ENCODE peak calls at places on chromosomes 6 and 20, in eight cellular contexts. S, Y, A, G, B, J, M and W are unnamed samples.
A peak's percentile ranks its signal among the peaks of the same experiment; 100 is the strongest.

GRCh38 chr6:92011681-92012245 is 1407.6 kb downstream of the EPHA7 start:
- DNase-seq in S (no peak), Y (no peak), A (no peak), G (no peak), B (no peak), J (no peak), M (no peak), W (no peak)

GRCh38 chr20:34643919-34644318 is 33.0 kb downstream of the PIGU start:
- DNase-seq in S (no peak), Y (no peak), A (no peak), G (no peak), B (no peak), J (no peak), M (peak; percentile 93), W (no peak)

GRCh38 chr20:32966881-32967781 is 37.1 kb downstream of the SUN5 start:
- DNase-seq in S (peak; percentile 51), Y (peak; percentile 38), A (no peak), G (no peak), B (no peak), J (no peak), M (no peak), W (peak; percentile 27)

GRCh38 chr20:53036992-53037391 is 64.8 kb downstream of the TSHZ2 start:
- DNase-seq in S (no peak), Y (no peak), A (no peak), G (no peak), B (no peak), J (no peak), M (no peak), W (no peak)

GRCh38 chr6:158018851-158019361 is 37.2 kb downstream of the SYNJ2 start:
- DNase-seq in S (no peak), Y (no peak), A (no peak), G (peak; percentile 12), B (no peak), J (peak; percentile 54), M (peak; percentile 94), W (no peak)

GRCh38 chr6:108117427-108118358 is 43.2 kb upstream of the OSTM1 start:
- DNase-seq in S (no peak), Y (no peak), A (no peak), G (peak; percentile 20), B (no peak), J (no peak), M (peak; percentile 57), W (peak; percentile 30)

GRCh38 chr6:142693446-142693845 is 251.5 kb downstream of the HIVEP2 start:
- DNase-seq in S (no peak), Y (no peak), A (no peak), G (no peak), B (no peak), J (no peak), M (peak; percentile 72), W (no peak)

GRCh38 chr6:287500-287883 is 4.8 kb upstream of the DUSP22 start:
- DNase-seq in S (no peak), Y (no peak), A (no peak), G (no peak), B (no peak), J (no peak), M (no peak), W (no peak)

GRCh38 chr6:20946037-20946436 is 411.8 kb downstream of the CDKAL1 start:
- DNase-seq in S (no peak), Y (no peak), A (no peak), G (no peak), B (no peak), J (peak; percentile 39), M (peak; percentile 52), W (no peak)

GRCh38 chr6:88165087-88165876 is 865 bp downstream of the CNR1 start:
- DNase-seq in S (no peak), Y (no peak), A (no peak), G (no peak), B (no peak), J (no peak), M (no peak), W (no peak)

GRCh38 chr20:46563170-46563847 is 12.9 kb upstream of the OCSTAMP start:
- DNase-seq in S (no peak), Y (no peak), A (no peak), G (no peak), B (no peak), J (no peak), M (no peak), W (no peak)

GRCh38 chr20:51731771-51732453 is 36.3 kb downstream of the ATP9A start:
- DNase-seq in S (no peak), Y (no peak), A (no peak), G (no peak), B (no peak), J (no peak), M (peak; percentile 37), W (no peak)

GRCh38 chr20:19483309-19483708 is 270.9 kb downstream of the SLC24A3 start:
- DNase-seq in S (no peak), Y (no peak), A (no peak), G (no peak), B (no peak), J (no peak), M (no peak), W (no peak)

GRCh38 chr6:144578385-144579350 is 293.5 kb downstream of the UTRN start:
- DNase-seq in S (no peak), Y (no peak), A (no peak), G (no peak), B (no peak), J (no peak), M (no peak), W (no peak)

GRCh38 chr6:160755168-160755567 is 53.1 kb downstream of the PLG start:
- DNase-seq in S (no peak), Y (no peak), A (no peak), G (no peak), B (no peak), J (no peak), M (no peak), W (no peak)

GRCh38 chr6:32883789-32884188 is 29.8 kb downstream of the PSMB9 start:
- DNase-seq in S (no peak), Y (no peak), A (no peak), G (no peak), B (no peak), J (peak; percentile 58), M (peak; percentile 81), W (no peak)

GRCh38 chr6:160160450-160160849 is 38.8 kb downstream of the SLC22A1 start:
- DNase-seq in S (no peak), Y (peak; percentile 61), A (no peak), G (no peak), B (no peak), J (no peak), M (no peak), W (no peak)

GRCh38 chr6:149044394-149044965 is 273.0 kb upstream of the TAB2 start:
- DNase-seq in S (no peak), Y (no peak), A (no peak), G (no peak), B (no peak), J (no peak), M (no peak), W (peak; percentile 16)

GRCh38 chr20:25314497-25315417 is 66.9 kb downstream of the PYGB start:
- DNase-seq in S (no peak), Y (no peak), A (no peak), G (no peak), B (no peak), J (no peak), M (no peak), W (no peak)

GRCh38 chr6:42781811-42782688 is at the start of gene BICRAL:
- DNase-seq in S (peak; percentile 82), Y (peak; percentile 60), A (peak; percentile 43), G (peak; percentile 58), B (peak; percentile 89), J (peak; percentile 90), M (peak; percentile 90), W (peak; percentile 62)

GRCh38 chr6:45479834-45480696 is 102.3 kb upstream of the SUPT3H start:
- DNase-seq in S (no peak), Y (no peak), A (peak; percentile 61), G (no peak), B (no peak), J (peak; percentile 77), M (peak; percentile 96), W (no peak)